ENCODE peak calls at places on chromosomes 2 and 18, in four cellular contexts. One of them, this sample, is unnamed.

GRCh38 chr2:63582873-63583272 is 5.4 kb downstream of the WDPCP start:
- DNase-seq in H9: no peak
- DNase-seq in activated T-helper 1 cell treated with anti-CD3 and anti-CD28 coated beads, Interleukin-2, amount 50 U/mL, for 16 hours: no peak
- DNase-seq in globus pallidus: no peak
- DNase-seq in this sample: no peak

GRCh38 chr2:12787891-12788783 is 71.4 kb downstream of the TRIB2 start:
- DNase-seq in activated T-helper 1 cell treated with anti-CD3 and anti-CD28 coated beads, Interleukin-2, amount 50 U/mL, for 16 hours: no peak
- DNase-seq in H9: no peak
- DNase-seq in globus pallidus: no peak
- DNase-seq in this sample: peak; percentile 32

GRCh38 chr2:203097735-203098134 is 83.1 kb downstream of the NBEAL1 start:
- DNase-seq in H9: no peak
- DNase-seq in globus pallidus: no peak
- DNase-seq in activated T-helper 1 cell treated with anti-CD3 and anti-CD28 coated beads, Interleukin-2, amount 50 U/mL, for 16 hours: no peak
- DNase-seq in this sample: no peak

GRCh38 chr18:75544496-75544895 is 117.0 kb upstream of the SMIM21 start:
- DNase-seq in globus pallidus: no peak
- DNase-seq in activated T-helper 1 cell treated with anti-CD3 and anti-CD28 coated beads, Interleukin-2, amount 50 U/mL, for 16 hours: no peak
- DNase-seq in H9: no peak
- DNase-seq in this sample: peak; percentile 18

GRCh38 chr2:36861896-36862295 is 104.4 kb downstream of the STRN start:
- DNase-seq in globus pallidus: no peak
- DNase-seq in H9: no peak
- DNase-seq in activated T-helper 1 cell treated with anti-CD3 and anti-CD28 coated beads, Interleukin-2, amount 50 U/mL, for 16 hours: no peak
- DNase-seq in this sample: no peak

GRCh38 chr18:2083691-2084090 is 487.6 kb downstream of the METTL4 start:
- DNase-seq in globus pallidus: no peak
- DNase-seq in H9: peak; percentile 58
- DNase-seq in activated T-helper 1 cell treated with anti-CD3 and anti-CD28 coated beads, Interleukin-2, amount 50 U/mL, for 16 hours: no peak
- DNase-seq in this sample: no peak

GRCh38 chr18:59881728-59882685 is 17.8 kb upstream of the PMAIP1 start:
- DNase-seq in H9: no peak
- DNase-seq in activated T-helper 1 cell treated with anti-CD3 and anti-CD28 coated beads, Interleukin-2, amount 50 U/mL, for 16 hours: no peak
- DNase-seq in globus pallidus: peak; percentile 30
- DNase-seq in this sample: no peak

GRCh38 chr2:188678921-188679320 is 295.3 kb upstream of the COL3A1 start:
- DNase-seq in globus pallidus: no peak
- DNase-seq in activated T-helper 1 cell treated with anti-CD3 and anti-CD28 coated beads, Interleukin-2, amount 50 U/mL, for 16 hours: no peak
- DNase-seq in H9: no peak
- DNase-seq in this sample: no peak

GRCh38 chr18:11747731-11748130 is 58.7 kb downstream of the GNAL start:
- DNase-seq in H9: peak; percentile 58
- DNase-seq in globus pallidus: no peak
- DNase-seq in activated T-helper 1 cell treated with anti-CD3 and anti-CD28 coated beads, Interleukin-2, amount 50 U/mL, for 16 hours: no peak
- DNase-seq in this sample: no peak

GRCh38 chr2:71379086-71379485 is 47.5 kb downstream of the ZNF638 start:
- DNase-seq in globus pallidus: no peak
- DNase-seq in H9: no peak
- DNase-seq in activated T-helper 1 cell treated with anti-CD3 and anti-CD28 coated beads, Interleukin-2, amount 50 U/mL, for 16 hours: no peak
- DNase-seq in this sample: peak; percentile 29

GRCh38 chr18:22489694-22490093 is 72.0 kb upstream of the CTAGE1 start:
- DNase-seq in activated T-helper 1 cell treated with anti-CD3 and anti-CD28 coated beads, Interleukin-2, amount 50 U/mL, for 16 hours: no peak
- DNase-seq in globus pallidus: no peak
- DNase-seq in H9: no peak
- DNase-seq in this sample: no peak

GRCh38 chr2:54955674-54956391 is 94.4 kb downstream of the RTN4 start:
- DNase-seq in H9: no peak
- DNase-seq in activated T-helper 1 cell treated with anti-CD3 and anti-CD28 coated beads, Interleukin-2, amount 50 U/mL, for 16 hours: no peak
- DNase-seq in globus pallidus: no peak
- DNase-seq in this sample: no peak

GRCh38 chr18:5630766-5631413 is 87.1 kb upstream of the EPB41L3 start:
- DNase-seq in H9: no peak
- DNase-seq in activated T-helper 1 cell treated with anti-CD3 and anti-CD28 coated beads, Interleukin-2, amount 50 U/mL, for 16 hours: no peak
- DNase-seq in globus pallidus: no peak
- DNase-seq in this sample: peak; percentile 28

GRCh38 chr18:49582579-49582978 is 20.7 kb downstream of the LIPG start:
- DNase-seq in activated T-helper 1 cell treated with anti-CD3 and anti-CD28 coated beads, Interleukin-2, amount 50 U/mL, for 16 hours: no peak
- DNase-seq in H9: no peak
- DNase-seq in globus pallidus: no peak
- DNase-seq in this sample: no peak

GRCh38 chr18:25099838-25100393 is 252.1 kb downstream of the ZNF521 start:
- DNase-seq in globus pallidus: no peak
- DNase-seq in H9: no peak
- DNase-seq in activated T-helper 1 cell treated with anti-CD3 and anti-CD28 coated beads, Interleukin-2, amount 50 U/mL, for 16 hours: no peak
- DNase-seq in this sample: no peak

GRCh38 chr2:128635361-128635900 is 316.8 kb upstream of the HS6ST1 start:
- DNase-seq in activated T-helper 1 cell treated with anti-CD3 and anti-CD28 coated beads, Interleukin-2, amount 50 U/mL, for 16 hours: no peak
- DNase-seq in globus pallidus: no peak
- DNase-seq in H9: peak; percentile 29
- DNase-seq in this sample: no peak

GRCh38 chr2:174246944-174247381 is 1.4 kb downstream of the OLA1 start:
- DNase-seq in H9: no peak
- DNase-seq in globus pallidus: no peak
- DNase-seq in activated T-helper 1 cell treated with anti-CD3 and anti-CD28 coated beads, Interleukin-2, amount 50 U/mL, for 16 hours: no peak
- DNase-seq in this sample: no peak

This sample was measured in AG09319.